ENCODE peak calls at places on chromosomes 7 and 10, in ten cellular contexts. V, P, B, H, I, N, R, W, Z and U are unnamed samples. For H3K9me3, the result is how much of the 10 kb centered on the place peaks cover.

GRCh38 chr7:38451840-38452239 is 178.4 kb upstream of the TARP start:
- DNase-seq in V (peak), P (peak), B (peak), H (no peak), I (no peak), N (no peak), R (no peak), W (peak), Z (no peak), U (no peak)

GRCh38 chr10:59894114-59894513 is 12.2 kb downstream of the CCDC6 start:
- DNase-seq in V (peak), P (peak), B (peak), H (no peak), I (no peak), N (no peak), R (peak), W (peak), Z (peak), U (no peak)

GRCh38 chr10:96541921-96542320 is 28.2 kb upstream of the TLL2 start:
- DNase-seq in V (no peak), P (no peak), B (peak), H (no peak), I (no peak), N (no peak), R (no peak), W (peak), Z (no peak), U (no peak)

GRCh38 chr10:86128360-86128759 is 238.2 kb downstream of the GRID1 start:
- DNase-seq in V (no peak), P (no peak), B (no peak), H (no peak), I (no peak), N (no peak), R (no peak), W (no peak), Z (no peak), U (no peak)

GRCh38 chr10:127980898-127981297 is 74.0 kb downstream of the PTPRE start:
- DNase-seq in V (no peak), P (no peak), B (no peak), H (no peak), I (no peak), N (no peak), R (no peak), W (no peak), Z (no peak), U (no peak)

GRCh38 chr10:11023554-11023953 is 5.9 kb downstream of the CELF2 start:
- DNase-seq in V (no peak), P (no peak), B (no peak), H (no peak), I (no peak), N (no peak), R (no peak), W (no peak), Z (no peak), U (no peak)

GRCh38 chr10:93873427-93874115 is 20.2 kb upstream of the SLC35G1 start:
- DNase-seq in V (peak), P (no peak), B (peak), H (no peak), I (no peak), N (no peak), R (no peak), W (peak), Z (no peak), U (peak)

GRCh38 chr10:1187151-1187854 is 131.1 kb downstream of the WDR37 start:
- DNase-seq in V (no peak), P (no peak), B (peak), H (peak), I (no peak), N (peak), R (no peak), W (no peak), Z (peak), U (no peak)

GRCh38 chr7:36037121-36037662 is 115.9 kb upstream of the EEPD1 start:
- DNase-seq in V (peak), P (peak), B (peak), H (peak), I (peak), N (peak), R (peak), W (peak), Z (no peak), U (peak)

GRCh38 chr10:20760450-20760849 is 136.7 kb downstream of the NEBL start:
- DNase-seq in V (no peak), P (no peak), B (no peak), H (no peak), I (no peak), N (no peak), R (no peak), W (peak), Z (no peak), U (no peak)

GRCh38 chr7:48528689-48529088 is 357.4 kb downstream of the ABCA13 start:
- DNase-seq in V (no peak), P (no peak), B (no peak), H (no peak), I (no peak), N (no peak), R (no peak), W (no peak), Z (no peak), U (no peak)

GRCh38 chr7:116998567-116998966 is 45.3 kb downstream of the ST7 start:
- DNase-seq in V (no peak), P (no peak), B (no peak), H (no peak), I (no peak), N (no peak), R (no peak), W (peak), Z (no peak), U (no peak)

GRCh38 chr7:40506158-40506557 is 371.4 kb downstream of the SUGCT start:
- DNase-seq in V (peak), P (no peak), B (no peak), H (no peak), I (no peak), N (no peak), R (no peak), W (peak), Z (no peak), U (no peak)

GRCh38 chr10:63375859-63376258 is 89.9 kb downstream of the JMJD1C start:
- DNase-seq in V (peak), P (no peak), B (no peak), H (no peak), I (no peak), N (no peak), R (no peak), W (no peak), Z (no peak), U (no peak)

GRCh38 chr10:95785942-95786669 is 30.1 kb downstream of the ENTPD1 start:
- DNase-seq in V (no peak), P (no peak), B (no peak), H (no peak), I (no peak), N (no peak), R (no peak), W (no peak), Z (no peak), U (no peak)

GRCh38 chr10:133383551-133383950 is 4.5 kb downstream of the PAOX start:
- DNase-seq in V (no peak), P (no peak), B (no peak), H (no peak), I (no peak), N (no peak), R (no peak), W (no peak), Z (no peak), U (no peak)

GRCh38 chr7:80478683-80479082 is 33.2 kb downstream of the GNAT3 start:
- DNase-seq in V (peak), P (peak), B (peak), H (no peak), I (no peak), N (no peak), R (no peak), W (peak), Z (no peak), U (no peak)

GRCh38 chr10:19488592-19489280 is 327.5 kb upstream of the PLXDC2 start:
- DNase-seq in V (peak), P (no peak), B (no peak), H (peak), I (no peak), N (peak), R (peak), W (peak), Z (peak), U (no peak)

GRCh38 chr10:30770229-30770628 is 140.7 kb upstream of the LYZL2 start:
- DNase-seq in V (no peak), P (no peak), B (no peak), H (no peak), I (no peak), N (no peak), R (no peak), W (no peak), Z (no peak), U (no peak)
- H3K9me3 ChIP-seq in V (under half), P (under half), B (under half), H (under half), I (under half), N (under half), R (under half), W (under half), Z (under half), U (under half)

GRCh38 chr10:77236029-77236428 is 401.6 kb downstream of the KCNMA1 start:
- DNase-seq in V (no peak), P (no peak), B (no peak), H (no peak), I (no peak), N (no peak), R (no peak), W (no peak), Z (no peak), U (peak)

GRCh38 chr10:77234599-77234998 is 403.0 kb downstream of the KCNMA1 start:
- DNase-seq in V (no peak), P (no peak), B (no peak), H (no peak), I (no peak), N (no peak), R (no peak), W (no peak), Z (no peak), U (peak)

GRCh38 chr10:77236700-77237099 is 400.9 kb downstream of the KCNMA1 start:
- DNase-seq in V (peak), P (peak), B (peak), H (no peak), I (no peak), N (no peak), R (no peak), W (peak), Z (no peak), U (no peak)

GRCh38 chr10:77240042-77240619 is 397.5 kb downstream of the KCNMA1 start:
- DNase-seq in V (no peak), P (peak), B (no peak), H (no peak), I (no peak), N (no peak), R (no peak), W (no peak), Z (no peak), U (no peak)

GRCh38 chr10:77237120-77237519 is 400.5 kb downstream of the KCNMA1 start:
- DNase-seq in V (no peak), P (no peak), B (no peak), H (no peak), I (no peak), N (no peak), R (no peak), W (no peak), Z (no peak), U (no peak)
- H3K27ac ChIP-seq in V (no peak), P (peak), B (no peak), H (no peak), I (no peak), N (peak), R (peak), W (no peak), Z (no peak), U (no peak)

DNA sequence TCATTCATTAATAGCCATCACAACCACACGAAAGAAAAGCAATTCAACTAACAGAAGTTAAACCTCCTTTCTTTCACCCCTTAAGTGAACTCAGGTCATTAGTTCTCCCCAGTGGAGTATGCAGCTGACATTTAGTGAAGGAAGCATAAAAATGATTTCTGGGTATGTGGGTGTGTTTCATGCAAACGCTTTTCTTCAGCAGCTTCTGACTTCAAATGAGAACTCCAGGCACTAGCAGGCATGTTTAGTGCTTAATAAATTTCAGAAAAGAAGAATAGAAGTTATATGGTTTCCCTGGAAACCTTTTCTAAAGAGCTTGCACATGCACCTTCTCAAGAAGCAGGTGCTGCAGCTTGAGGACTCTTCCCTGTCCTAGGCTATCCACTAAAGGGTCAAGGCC is 62.5 kb downstream of the PIK3CG start:
- DNase-seq in V (no peak), P (no peak), B (no peak), H (no peak), I (no peak), N (no peak), R (no peak), W (no peak), Z (no peak), U (no peak)
- H3K9me3 ChIP-seq in V (under half), P (under half), B (under half), H (under half), I (under half), N (under half), R (under half), W (under half), Z (under half), U (under half)

DNA sequence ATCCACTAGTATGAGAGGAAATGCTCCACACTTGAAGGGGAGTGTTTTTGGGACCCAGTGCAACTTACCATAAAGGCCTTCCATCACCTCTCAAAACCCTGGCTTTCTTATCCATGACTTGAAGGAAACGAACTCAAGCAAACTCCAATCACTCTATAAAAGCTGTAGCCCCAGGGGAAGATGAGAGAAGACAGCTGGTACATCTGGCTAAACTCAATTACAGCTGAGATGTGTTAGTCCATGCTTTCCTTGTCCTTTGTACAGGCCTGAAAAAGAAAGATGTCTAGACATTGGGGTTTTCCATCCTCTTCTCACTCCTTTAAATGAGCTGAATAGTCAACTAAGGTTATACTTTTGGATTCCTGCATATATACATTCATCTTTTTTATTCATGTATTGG is 89.5 kb upstream of the ANKRD30A start:
- DNase-seq in V (no peak), P (no peak), B (no peak), H (no peak), I (no peak), N (no peak), R (no peak), W (no peak), Z (no peak), U (no peak)
- H3K27ac ChIP-seq in V (no peak), P (no peak), B (no peak), H (no peak), I (no peak), N (no peak), R (no peak), W (no peak), Z (no peak), U (no peak)